ENCODE peak calls at places on chromosomes 4 and X, in five cellular contexts. L, O, B, C and A are unnamed samples.

GRCh38 chr4:86033171-86033570 is 326.7 kb downstream of the MAPK10 start:
- DNase-seq in L (peak), O (no peak), B (peak), C (peak), A (no peak)

GRCh38 chr4:68375667-68376559 is 26.0 kb upstream of the YTHDC1 start:
- DNase-seq in L (peak), O (peak), B (peak), C (peak), A (peak)

GRCh38 chrX:45329217-45329616 is 128.5 kb upstream of the DIPK2B start:
- DNase-seq in L (peak), O (no peak), B (no peak), C (no peak), A (no peak)

GRCh38 chrX:150036641-150037040 is 98.3 kb upstream of the EOLA2 start:
- DNase-seq in L (no peak), O (no peak), B (no peak), C (no peak), A (no peak)

GRCh38 chr4:125316781-125317525 is 2.2 kb downstream of the FAT4 start:
- DNase-seq in L (peak), O (no peak), B (no peak), C (peak), A (peak)

GRCh38 chr4:165006886-165007285 is 24.9 kb upstream of the TRIM60 start:
- DNase-seq in L (no peak), O (peak), B (no peak), C (no peak), A (no peak)

GRCh38 chr4:5019274-5019673 is at the start of gene CYTL1:
- DNase-seq in L (no peak), O (no peak), B (no peak), C (no peak), A (no peak)

GRCh38 chr4:98996056-98996941 is 778 bp downstream of the METAP1 start:
- DNase-seq in L (peak), O (peak), B (no peak), C (no peak), A (peak)

GRCh38 chr4:65798498-65799127 is 128.3 kb upstream of the EPHA5 start:
- DNase-seq in L (no peak), O (no peak), B (no peak), C (no peak), A (peak)

GRCh38 chrX:153744210-153745066 is 19.6 kb upstream of the PLXNB3 start:
- DNase-seq in L (peak), O (no peak), B (no peak), C (no peak), A (peak)

GRCh38 chr4:173371292-173372192 is 788 bp downstream of the SAP30 start:
- DNase-seq in L (peak), O (peak), B (peak), C (peak), A (peak)